ENCODE peak calls at places on chromosomes 7 and 10, in four cellular contexts. Q is PC-3, C is fibroblast of lung, L is MM.1S. F is an unnamed sample. For H4K20me1, the result is how much of the 10 kb centered on the place peaks cover.

GRCh38 chr10:110858297-110858934 is 13.3 kb upstream of the PDCD4 start:
- DNase-seq in Q (no peak), C (no peak), L (peak), F (no peak)

GRCh38 chr10:112552593-112553110 is 105.6 kb downstream of the VTI1A start:
- DNase-seq in C (no peak), Q (no peak), L (no peak), F (no peak)

GRCh38 chr7:32158076-32158475 is 87.9 kb upstream of the PDE1C start:
- DNase-seq in Q (peak), L (no peak), C (no peak), F (no peak)

GRCh38 chr7:149624006-149624405 is 126.4 kb upstream of the ZNF746 start:
- DNase-seq in Q (peak), L (peak), C (peak), F (peak)

GRCh38 chr10:11682896-11683295 is 59.3 kb upstream of the ECHDC3 start:
- DNase-seq in L (no peak), Q (no peak), C (no peak), F (no peak)

GRCh38 chr10:47414227-47414592 is 30.1 kb upstream of the ZNF488 start:
- DNase-seq in Q (no peak), C (no peak), L (no peak), F (no peak)

GRCh38 chr10:102710604-102711003 is 3.6 kb downstream of the ARL3 start:
- DNase-seq in L (no peak), C (peak), Q (peak), F (peak)

GRCh38 chr7:74655324-74655723 is 2.2 kb upstream of the GTF2I start:
- DNase-seq in L (no peak), C (no peak), Q (no peak), F (no peak)

GRCh38 chr10:80407836-80408197 is 534 bp upstream of the PRXL2A start:
- DNase-seq in L (no peak), Q (no peak), C (no peak), F (peak)

GRCh38 chr7:99422625-99423024 is 13.9 kb downstream of the BUD31 start:
- DNase-seq in Q (no peak), C (no peak), L (no peak), F (no peak)

GRCh38 chr7:16260236-16260728 is 161.1 kb downstream of the CRPPA start:
- DNase-seq in Q (no peak), L (peak), C (no peak), F (no peak)

GRCh38 chr7:44213872-44214595 is 13.3 kb downstream of the YKT6 start:
- DNase-seq in Q (peak), C (peak), L (peak), F (peak)

GRCh38 chr7:27647052-27647451 is 15.6 kb downstream of the HIBADH start:
- DNase-seq in C (peak), Q (peak), L (no peak), F (peak)

GRCh38 chr10:49323171-49323895 is 24.4 kb downstream of the C10orf71 start:
- DNase-seq in Q (no peak), L (no peak), C (no peak), F (no peak)

GRCh38 chr10:77507313-77507712 is 130.3 kb downstream of the KCNMA1 start:
- DNase-seq in C (no peak), L (no peak), Q (peak), F (peak)

GRCh38 chr7:140209866-140210609 is 33.3 kb upstream of the KDM7A start:
- DNase-seq in C (no peak), L (peak), Q (no peak), F (no peak)

GRCh38 chr7:17181482-17181881 is 117.0 kb upstream of the AHR start:
- DNase-seq in C (no peak), L (no peak), Q (no peak), F (no peak)

GRCh38 chr10:16867556-16867955 is 50.3 kb upstream of the RSU1 start:
- DNase-seq in C (peak), Q (peak), L (no peak), F (peak)

GRCh38 chr10:4260483-4260882 is 475.5 kb upstream of the KLF6 start:
- DNase-seq in L (no peak), C (peak), Q (peak), F (peak)

GRCh38 chr10:13865758-13866491 is 279.2 kb downstream of the PRPF18 start:
- DNase-seq in L (no peak), Q (peak), C (peak), F (peak)

GRCh38 chr7:29883462-29884398 is 77.4 kb downstream of the WIPF3 start:
- DNase-seq in Q (peak), C (no peak), L (no peak), F (no peak)

GRCh38 chr10:86958831-86959736 is 685 bp downstream of the SNCG start:
- DNase-seq in L (no peak), C (peak), Q (peak), F (peak)

GRCh38 chr7:50940621-50941020 is 157.9 kb upstream of the GRB10 start:
- DNase-seq in L (no peak), Q (no peak), C (no peak), F (peak)

GRCh38 chr10:70705121-70705861 is 33.0 kb downstream of the ADAMTS14 start:
- DNase-seq in C (no peak), Q (no peak), L (no peak), F (no peak)

GRCh38 chr7:51601461-51601860 is 284.9 kb upstream of the COBL start:
- DNase-seq in L (no peak), C (no peak), Q (peak), F (no peak)

GRCh38 chr7:474605-475424 is 44.8 kb downstream of the PDGFA start:
- DNase-seq in Q (no peak), L (no peak), C (no peak), F (no peak)

GRCh38 chr7:2810682-2811471 is 33.2 kb downstream of the GNA12 start:
- DNase-seq in L (no peak), C (no peak), Q (no peak), F (no peak)

GRCh38 chr7:2813350-2814185 is 30.5 kb downstream of the GNA12 start:
- DNase-seq in Q (no peak), L (no peak), C (no peak), F (no peak)

GRCh38 chr7:2812831-2813230 is 31.3 kb downstream of the GNA12 start:
- DNase-seq in C (peak), Q (no peak), L (no peak), F (no peak)

GRCh38 chr7:2811476-2812118 is 32.5 kb downstream of the GNA12 start:
- DNase-seq in L (no peak), Q (no peak), C (peak), F (no peak)

GRCh38 chr7:2812119-2812487 is 32.0 kb downstream of the GNA12 start:
- DNase-seq in Q (no peak), L (no peak), C (peak), F (no peak)
- H4K20me1 ChIP-seq in Q (under half), L (under half), C (under half), F (under half)

DNA sequence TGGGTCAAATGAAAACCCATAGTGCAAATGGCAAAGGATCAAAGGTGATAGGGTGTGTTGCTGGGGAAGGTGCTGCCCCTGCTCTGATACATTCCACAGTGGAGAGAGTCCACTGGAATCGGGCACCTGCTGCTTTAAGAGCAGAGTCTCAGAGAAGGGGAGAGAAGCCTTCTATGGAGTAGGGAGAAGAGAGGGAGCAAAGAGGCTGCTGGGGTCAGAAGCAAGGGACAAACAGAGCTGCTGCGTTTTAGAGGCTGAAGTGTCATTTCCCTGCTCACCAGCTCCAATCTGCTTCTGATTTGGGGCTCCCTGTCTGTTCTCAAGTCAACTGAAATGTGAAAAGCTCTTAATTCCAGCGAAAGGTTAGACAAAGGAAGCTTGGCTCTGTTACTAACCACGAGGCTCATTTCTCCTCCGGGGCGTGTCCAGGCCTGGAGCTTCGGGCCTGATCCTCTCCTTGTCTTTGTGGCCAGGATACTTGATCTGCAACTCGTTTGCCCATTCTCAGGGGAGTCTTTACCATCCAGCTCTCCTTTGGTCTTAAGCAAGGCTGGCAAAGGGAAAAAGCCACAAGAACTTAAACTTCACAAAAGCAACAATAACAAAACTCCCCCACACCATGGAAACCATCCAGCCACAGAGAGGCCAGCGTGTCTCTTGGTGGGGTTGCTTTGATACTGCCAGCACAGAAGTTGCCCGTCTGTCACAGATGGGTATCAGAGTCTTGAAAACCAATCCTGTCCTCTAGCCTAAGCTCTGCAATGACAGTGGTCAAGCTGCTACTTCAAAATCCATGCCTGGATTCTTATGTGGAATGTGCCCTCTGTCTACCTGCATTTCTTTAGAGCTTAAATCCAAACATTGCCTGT is 692.6 kb downstream of the SUGCT start:
- DNase-seq in C (no peak), Q (no peak), L (no peak), F (peak)
- H2AFZ ChIP-seq in C (peak), Q (peak), L (no peak), F (peak)

GRCh38 chr7:36115448-36116321 is 37.4 kb upstream of the EEPD1 start:
- DNase-seq in Q (peak), C (peak), L (no peak), F (peak)

GRCh38 chr7:36116347-36117200 is 36.5 kb upstream of the EEPD1 start:
- DNase-seq in L (no peak), C (no peak), Q (peak), F (peak)

GRCh38 chr7:36117201-36117840 is 35.7 kb upstream of the EEPD1 start:
- DNase-seq in C (no peak), Q (no peak), L (no peak), F (peak)

GRCh38 chr7:36119005-36119711 is 33.9 kb upstream of the EEPD1 start:
- DNase-seq in L (no peak), C (peak), Q (peak), F (peak)

GRCh38 chr7:36118344-36118743 is 34.7 kb upstream of the EEPD1 start:
- DNase-seq in Q (no peak), C (no peak), L (no peak), F (no peak)
- H3K4me2 ChIP-seq in Q (no peak), C (no peak), L (no peak), F (no peak)

GRCh38 chr10:97498076-97498840 is at the start of gene MMS19:
- DNase-seq in Q (peak), C (peak), L (peak), F (peak)
- H4K20me1 ChIP-seq in Q (under half), C (under half), L (under half), F (under half)

DNA sequence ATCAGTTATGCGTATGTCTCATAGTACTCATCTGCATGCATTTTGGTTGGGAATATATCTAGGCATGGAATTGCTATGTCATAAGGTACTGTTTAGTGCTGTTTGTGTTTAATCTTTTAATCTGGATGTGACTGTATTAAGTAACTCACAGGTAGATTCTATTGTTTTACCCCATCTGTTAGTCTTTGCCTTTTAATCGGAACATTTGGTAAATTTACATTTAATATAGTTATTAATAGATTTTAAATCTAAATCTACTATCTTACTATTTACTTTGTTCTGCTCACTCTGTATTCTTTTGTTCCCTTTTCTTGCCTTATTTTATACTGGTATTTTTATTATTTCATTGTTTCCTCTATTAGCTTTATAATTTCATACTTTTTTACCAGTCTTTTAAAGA is 10.6 kb upstream of the ITGA8 start:
- DNase-seq in L (no peak), Q (no peak), C (no peak), F (no peak)
- H2AFZ ChIP-seq in L (no peak), Q (no peak), C (no peak), F (no peak)

DNA sequence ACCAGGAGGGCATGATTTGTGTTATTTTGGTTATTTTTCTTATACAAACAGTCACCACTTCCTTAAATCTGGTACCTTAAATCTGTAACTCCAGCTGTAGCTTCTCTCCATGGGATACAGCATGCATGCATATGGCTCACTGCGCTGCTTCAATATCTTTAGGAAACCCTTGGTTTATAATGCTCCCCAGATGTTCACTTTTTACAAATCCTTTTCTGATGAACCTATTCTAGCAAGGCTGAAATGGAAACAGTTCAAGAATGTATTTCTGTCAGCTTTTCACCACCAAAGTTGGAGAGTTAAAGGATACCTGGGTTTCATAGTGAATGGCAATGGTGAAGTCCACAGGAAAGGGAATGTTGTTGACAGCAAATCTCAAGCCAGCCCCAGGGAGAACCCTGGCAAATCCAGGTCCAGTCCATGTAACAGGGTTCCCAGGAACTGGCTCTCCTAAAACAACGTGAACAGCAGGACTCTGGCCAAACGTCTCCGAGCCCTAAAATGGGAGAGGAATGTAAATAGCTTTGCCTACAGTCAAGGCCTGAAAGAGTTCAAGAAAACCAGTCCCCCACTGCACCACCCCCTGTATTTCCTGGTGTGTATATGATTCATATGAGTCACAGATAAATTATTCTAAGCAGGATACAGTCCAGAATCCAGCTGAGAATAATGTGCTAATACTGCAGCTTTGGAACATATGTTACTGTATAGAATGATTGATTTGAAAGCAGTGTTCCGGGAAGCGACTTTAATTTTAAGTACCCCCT is 50.7 kb downstream of the LAMB4 start:
- DNase-seq in C (peak), Q (peak), L (no peak), F (peak)
- H3K4me2 ChIP-seq in C (peak), Q (peak), L (no peak), F (peak)

F was measured in GM23248.